ENCODE peak calls at places on chromosomes 11 and 22, in nine cellular contexts. E is body of pancreas; N is spleen; O is CD4-positive, alpha-beta T cell; T is tibial nerve; I is A549; Q is colonic mucosa; B is Calu3; X is bronchial epithelial cell. H is an unnamed sample.

GRCh38 chr11:116093481-116093880 is 589.3 kb upstream of the CADM1 start:
- DNase-seq in E (no peak), N (no peak), O (no peak), T (no peak), I (no peak), Q (no peak), B (no peak), X (no peak), H (no peak)

GRCh38 chr11:112343368-112344039 is 82.8 kb upstream of the PLET1 start:
- DNase-seq in E (no peak), N (no peak), O (no peak), T (no peak), I (no peak), Q (no peak), B (no peak), X (peak; percentile 14), H (no peak)

GRCh38 chr11:88315015-88315414 is 22.5 kb downstream of the CTSC start:
- DNase-seq in E (no peak), N (no peak), O (no peak), T (no peak), I (no peak), Q (no peak), B (no peak), X (no peak), H (no peak)

GRCh38 chr11:47257518-47258316 is at the start of gene NR1H3:
- DNase-seq in E (peak; percentile 85), N (peak; percentile 85), O (no peak), T (peak; percentile 78), I (peak; percentile 55), Q (peak; percentile 82), B (peak; percentile 34), X (no peak), H (peak; percentile 66)

GRCh38 chr11:117334896-117335295 is 7.2 kb downstream of the CEP164 start:
- DNase-seq in E (no peak), N (peak; percentile 43), O (no peak), T (no peak), I (no peak), Q (no peak), B (no peak), X (no peak), H (no peak)

GRCh38 chr11:115745041-115745440 is 240.8 kb upstream of the CADM1 start:
- DNase-seq in E (no peak), N (no peak), O (no peak), T (no peak), I (no peak), Q (no peak), B (no peak), X (no peak), H (no peak)

GRCh38 chr22:25367756-25368155 is 148.3 kb downstream of the CRYBB2 start:
- DNase-seq in E (no peak), N (no peak), O (no peak), T (no peak), I (no peak), Q (no peak), B (no peak), X (no peak), H (no peak)

GRCh38 chr11:70423523-70424505 is 25.5 kb downstream of the CTTN start:
- DNase-seq in E (no peak), N (no peak), O (peak; percentile 9), T (no peak), I (peak; percentile 20), Q (no peak), B (peak; percentile 28), X (no peak), H (peak; percentile 80)

GRCh38 chr22:44191036-44191454 is 10.3 kb downstream of the PARVG start:
- DNase-seq in E (no peak), N (no peak), O (no peak), T (no peak), I (no peak), Q (no peak), B (no peak), X (peak; percentile 17), H (peak; percentile 72)

GRCh38 chr22:31630331-31631329 is 31.4 kb downstream of the PISD start:
- DNase-seq in E (peak; percentile 84), N (peak; percentile 98), O (peak; percentile 88), T (peak; percentile 55), I (peak; percentile 44), Q (peak; percentile 73), B (peak; percentile 95), X (peak; percentile 51), H (peak; percentile 82)

GRCh38 chr11:44747836-44748235 is 21.1 kb downstream of the TSPAN18 start:
- DNase-seq in E (no peak), N (no peak), O (no peak), T (no peak), I (no peak), Q (no peak), B (no peak), X (no peak), H (no peak)

GRCh38 chr11:74877132-74877531 is 71.8 kb downstream of the XRRA1 start:
- DNase-seq in E (no peak), N (no peak), O (no peak), T (no peak), I (peak; percentile 61), Q (no peak), B (no peak), X (no peak), H (no peak)

GRCh38 chr11:2888266-2888968 is 2.8 kb upstream of the CDKN1C start:
- DNase-seq in E (peak; percentile 96), N (peak; percentile 97), O (peak; percentile 84), T (peak; percentile 98), I (peak; percentile 85), Q (peak; percentile 94), B (peak; percentile 94), X (peak; percentile 62), H (peak; percentile 86)

GRCh38 chr22:37416806-37417205 is 10.5 kb downstream of the ELFN2 start:
- DNase-seq in E (peak; percentile 45), N (no peak), O (no peak), T (no peak), I (no peak), Q (no peak), B (no peak), X (no peak), H (no peak)

GRCh38 chr11:24289301-24289700 is 207.6 kb upstream of the LUZP2 start:
- DNase-seq in E (no peak), N (no peak), O (no peak), T (no peak), I (no peak), Q (no peak), B (no peak), X (no peak), H (no peak)

GRCh38 chr11:45800261-45800660 is 4.7 kb upstream of the SLC35C1 start:
- DNase-seq in E (no peak), N (no peak), O (no peak), T (no peak), I (no peak), Q (no peak), B (no peak), X (no peak), H (no peak)

GRCh38 chr11:111561801-111562325 is 21.3 kb downstream of the LAYN start:
- DNase-seq in E (no peak), N (no peak), O (no peak), T (no peak), I (peak; percentile 45), Q (no peak), B (peak; percentile 47), X (peak; percentile 75), H (no peak)

GRCh38 chr11:125275905-125276634 is 111.5 kb downstream of the PKNOX2 start:
- DNase-seq in E (no peak), N (no peak), O (no peak), T (no peak), I (no peak), Q (no peak), B (no peak), X (peak; percentile 10), H (no peak)

GRCh38 chr11:10909141-10909883 is 51.5 kb upstream of the ZBED5 start:
- DNase-seq in E (no peak), N (no peak), O (no peak), T (no peak), I (no peak), Q (no peak), B (peak; percentile 21), X (peak; percentile 65), H (no peak)

GRCh38 chr11:975824-976223 is 50.2 kb downstream of the AP2A2 start:
- DNase-seq in E (no peak), N (peak; percentile 85), O (no peak), T (no peak), I (peak; percentile 78), Q (no peak), B (no peak), X (no peak), H (no peak)
- TF ChIP-seq CTCF in E (no peak), N (no peak), O (no peak), T (no peak), I (peak; percentile 52), Q (no peak), B (no peak), X (peak; percentile 17), H (no peak)

GRCh38 chr11:64744544-64745218 is 739 bp upstream of the RASGRP2 start:
- DNase-seq in E (no peak), N (peak; percentile 92), O (peak; percentile 49), T (no peak), I (no peak), Q (no peak), B (no peak), X (no peak), H (peak; percentile 61)

GRCh38 chr11:64742087-64742939 is 1.6 kb downstream of the RASGRP2 start:
- DNase-seq in E (no peak), N (peak; percentile 89), O (no peak), T (no peak), I (no peak), Q (no peak), B (no peak), X (no peak), H (peak; percentile 82)

GRCh38 chr11:64745219-64745522 is 1.2 kb upstream of the RASGRP2 start:
- DNase-seq in E (peak; percentile 54), N (peak; percentile 100), O (peak; percentile 90), T (peak; percentile 41), I (no peak), Q (peak; percentile 59), B (no peak), X (no peak), H (peak; percentile 83)

GRCh38 chr11:64742940-64743590 is 877 bp downstream of the RASGRP2 start:
- DNase-seq in E (peak; percentile 73), N (peak; percentile 97), O (peak; percentile 70), T (peak; percentile 64), I (peak; percentile 48), Q (peak; percentile 74), B (peak; percentile 83), X (no peak), H (peak; percentile 94)

GRCh38 chr11:64743591-64744543 is at the start of gene RASGRP2:
- DNase-seq in E (peak; percentile 65), N (peak; percentile 99), O (peak; percentile 86), T (peak; percentile 68), I (peak; percentile 76), Q (peak; percentile 77), B (peak; percentile 65), X (no peak), H (peak; percentile 84)
- TF ChIP-seq CTCF in E (peak; percentile 46), N (peak; percentile 87), O (peak; percentile 65), T (peak; percentile 71), I (peak; percentile 67), Q (peak; percentile 49), B (peak; percentile 44), X (peak; percentile 75), H (peak; percentile 85)

GRCh38 chr11:87290304-87290922 is 252.7 kb downstream of the TMEM135 start:
- DNase-seq in E (no peak), N (no peak), O (no peak), T (no peak), I (peak; percentile 59), Q (no peak), B (no peak), X (peak; percentile 58), H (peak; percentile 49)
- TF ChIP-seq CTCF in E (peak; percentile 50), N (peak; percentile 20), O (peak; percentile 75), T (peak; percentile 77), I (peak; percentile 86), Q (peak; percentile 65), B (peak; percentile 28), X (peak; percentile 29), H (peak; percentile 23)

GRCh38 chr11:122655527-122656072 is at the start of gene UBASH3B:
- DNase-seq in E (peak; percentile 86), N (peak; percentile 95), O (peak; percentile 57), T (peak; percentile 68), I (peak; percentile 84), Q (peak; percentile 86), B (peak; percentile 80), X (peak; percentile 88), H (peak; percentile 79)
- TF ChIP-seq CTCF in E (no peak), N (no peak), O (peak; percentile 15), T (peak; percentile 36), I (no peak), Q (no peak), B (no peak), X (no peak), H (no peak)

H was measured in GM13976.